ENCODE peak calls at places on chromosomes 1 and 21, in nine cellular contexts. H, P, U, Z, K, D, S, N and V are unnamed samples.

GRCh38 chr1:6246497-6247295 is 2.7 kb downstream of the HES3 start:
- DNase-seq in N (peak), D (peak), S (peak), P (peak), K (peak), H (peak), Z (peak), U (peak), V (peak)

GRCh38 chr1:192443616-192444015 is 126.8 kb downstream of the RGS21 start:
- DNase-seq in S (no peak), K (peak), U (no peak), D (no peak), Z (no peak), N (no peak), H (no peak), P (peak), V (no peak)

GRCh38 chr1:237799762-237800474 is 90.8 kb downstream of the ZP4 start:
- DNase-seq in H (peak), P (peak), K (no peak), U (peak), S (no peak), D (peak), N (peak), Z (peak), V (peak)

GRCh38 chr1:208781391-208782035 is 537.3 kb upstream of the PLXNA2 start:
- DNase-seq in K (no peak), Z (no peak), H (no peak), U (peak), S (no peak), N (no peak), D (no peak), P (no peak), V (no peak)

GRCh38 chr1:27001570-27002360 is 8.3 kb downstream of the TRNP1 start:
- DNase-seq in P (no peak), N (no peak), Z (peak), K (no peak), S (no peak), D (no peak), U (no peak), H (no peak), V (no peak)

GRCh38 chr1:192707978-192708547 is 72.1 kb downstream of the RGS13 start:
- DNase-seq in S (no peak), P (no peak), D (no peak), H (no peak), U (no peak), K (no peak), Z (no peak), N (no peak), V (no peak)

GRCh38 chr1:111214884-111215283 is 12.6 kb upstream of the CHI3L2 start:
- DNase-seq in K (no peak), S (no peak), D (no peak), H (no peak), U (peak), N (peak), Z (no peak), P (no peak), V (no peak)

GRCh38 chr21:42317341-42317741 is 2.1 kb upstream of the TFF3 start:
- DNase-seq in P (no peak), S (no peak), U (peak), D (no peak), H (no peak), K (no peak), N (no peak), Z (no peak), V (no peak)

GRCh38 chr1:193260056-193260750 is 73.8 kb upstream of the B3GALT2 start:
- DNase-seq in Z (no peak), D (no peak), K (no peak), U (no peak), H (no peak), S (no peak), N (no peak), P (peak), V (no peak)

GRCh38 chr1:234986750-234987414 is 141.8 kb downstream of the TOMM20 start:
- DNase-seq in K (peak), U (no peak), P (no peak), H (no peak), D (no peak), N (no peak), Z (no peak), S (no peak), V (no peak)

GRCh38 chr21:45465105-45465504 is 60.1 kb downstream of the COL18A1 start:
- DNase-seq in S (no peak), N (no peak), D (no peak), U (peak), Z (no peak), K (no peak), P (no peak), H (no peak), V (no peak)

GRCh38 chr1:64282353-64282752 is 78.9 kb downstream of the UBE2U start:
- DNase-seq in S (no peak), P (no peak), N (no peak), D (no peak), H (no peak), U (no peak), K (no peak), Z (peak), V (no peak)

GRCh38 chr1:175968486-175969182 is 225.2 kb upstream of the TNR start:
- DNase-seq in S (no peak), P (peak), H (no peak), D (no peak), K (no peak), Z (peak), U (no peak), N (no peak), V (no peak)

GRCh38 chr1:54874079-54874830 is 12.7 kb downstream of the DHCR24 start:
- DNase-seq in N (no peak), U (no peak), D (no peak), H (no peak), K (peak), P (peak), Z (no peak), S (no peak), V (no peak)

GRCh38 chr1:5444365-5444890 is 547.8 kb downstream of the NPHP4 start:
- DNase-seq in N (no peak), S (no peak), U (no peak), Z (no peak), P (no peak), K (no peak), H (no peak), D (no peak), V (no peak)

GRCh38 chr1:32052887-32053286 is 19.9 kb upstream of the TMEM39B start:
- DNase-seq in D (no peak), P (peak), H (no peak), Z (no peak), K (no peak), N (no peak), U (no peak), S (no peak), V (no peak)

GRCh38 chr21:45704311-45705108 is 61.0 kb downstream of the PCBP3 start:
- DNase-seq in S (no peak), P (no peak), Z (no peak), N (no peak), D (no peak), U (no peak), K (no peak), H (no peak), V (no peak)

GRCh38 chr1:80973101-80973500 is 827.6 kb upstream of the ADGRL2 start:
- DNase-seq in P (no peak), S (no peak), D (no peak), N (no peak), H (no peak), K (no peak), U (no peak), Z (no peak), V (no peak)

GRCh38 chr21:39774252-39774651 is 29.3 kb downstream of the IGSF5 start:
- DNase-seq in D (no peak), N (no peak), U (no peak), H (no peak), S (no peak), Z (no peak), P (no peak), K (no peak), V (no peak)

GRCh38 chr1:78104322-78104721 is 58.6 kb downstream of the GIPC2 start:
- DNase-seq in U (no peak), D (no peak), P (peak), H (no peak), N (no peak), K (peak), Z (no peak), S (no peak), V (no peak)

GRCh38 chr1:110785055-110785454 is 87.9 kb upstream of the CD53 start:
- DNase-seq in U (no peak), H (no peak), S (no peak), D (no peak), P (no peak), K (no peak), N (no peak), Z (no peak), V (no peak)

GRCh38 chr1:59146651-59147358 is 150.1 kb upstream of the FGGY start:
- DNase-seq in K (peak), U (peak), N (peak), S (no peak), D (peak), Z (peak), P (peak), H (peak), V (no peak)

GRCh38 chr1:98305362-98305761 is 356.2 kb upstream of the SNX7 start:
- DNase-seq in P (peak), N (no peak), U (no peak), Z (no peak), K (no peak), S (no peak), H (no peak), D (no peak), V (no peak)

GRCh38 chr1:55035904-55036303 is 3.4 kb upstream of the PCSK9 start:
- DNase-seq in D (no peak), K (no peak), H (no peak), N (no peak), S (peak), P (no peak), U (no peak), Z (no peak), V (no peak)

GRCh38 chr1:206550446-206550845 is 43.1 kb downstream of the RASSF5 start:
- DNase-seq in N (no peak), U (no peak), S (no peak), H (no peak), P (no peak), D (no peak), Z (no peak), K (no peak), V (no peak)

GRCh38 chr1:74673351-74674111 is at the start of gene ERICH3:
- DNase-seq in D (no peak), H (peak), S (no peak), K (no peak), Z (peak), U (no peak), P (no peak), N (peak), V (no peak)

GRCh38 chr1:47761974-47762373 is 235.2 kb downstream of the TRABD2B start:
- DNase-seq in U (no peak), Z (no peak), H (no peak), K (no peak), P (no peak), S (no peak), D (no peak), N (no peak), V (no peak)

GRCh38 chr1:47758341-47759237 is 238.6 kb downstream of the TRABD2B start:
- DNase-seq in P (no peak), Z (peak), D (no peak), U (no peak), S (no peak), K (peak), H (no peak), N (no peak), V (no peak)

GRCh38 chr1:47761201-47761930 is 235.8 kb downstream of the TRABD2B start:
- DNase-seq in H (no peak), K (no peak), N (no peak), P (no peak), S (no peak), D (no peak), Z (no peak), U (no peak), V (no peak)

GRCh38 chr1:47760248-47760629 is 236.9 kb downstream of the TRABD2B start:
- DNase-seq in H (no peak), N (no peak), Z (no peak), U (no peak), K (no peak), P (no peak), D (no peak), S (no peak), V (no peak)

GRCh38 chr1:47759581-47760247 is 237.5 kb downstream of the TRABD2B start:
- DNase-seq in K (no peak), N (no peak), U (no peak), P (no peak), H (no peak), S (no peak), D (no peak), Z (no peak), V (no peak)
- TF ChIP-seq CTCF in K (no peak), N (no peak), U (no peak), P (no peak), H (no peak), S (no peak), D (no peak), Z (no peak), V (no peak)

GRCh38 chr1:21593231-21593630 is 75.9 kb downstream of the RAP1GAP start:
- DNase-seq in P (no peak), N (no peak), Z (no peak), U (no peak), S (no peak), K (no peak), H (no peak), D (no peak), V (no peak)

GRCh38 chr1:21594495-21594894 is 74.7 kb downstream of the RAP1GAP start:
- DNase-seq in D (no peak), N (no peak), U (no peak), K (no peak), Z (no peak), H (no peak), S (no peak), P (no peak), V (no peak)

GRCh38 chr1:21596628-21597027 is 72.5 kb downstream of the RAP1GAP start:
- DNase-seq in S (no peak), H (no peak), K (no peak), U (no peak), P (no peak), Z (no peak), D (no peak), N (no peak), V (no peak)

GRCh38 chr1:21596179-21596578 is 73.0 kb downstream of the RAP1GAP start:
- DNase-seq in N (no peak), K (no peak), P (no peak), Z (no peak), H (no peak), S (no peak), U (no peak), D (no peak), V (no peak)

DNA sequence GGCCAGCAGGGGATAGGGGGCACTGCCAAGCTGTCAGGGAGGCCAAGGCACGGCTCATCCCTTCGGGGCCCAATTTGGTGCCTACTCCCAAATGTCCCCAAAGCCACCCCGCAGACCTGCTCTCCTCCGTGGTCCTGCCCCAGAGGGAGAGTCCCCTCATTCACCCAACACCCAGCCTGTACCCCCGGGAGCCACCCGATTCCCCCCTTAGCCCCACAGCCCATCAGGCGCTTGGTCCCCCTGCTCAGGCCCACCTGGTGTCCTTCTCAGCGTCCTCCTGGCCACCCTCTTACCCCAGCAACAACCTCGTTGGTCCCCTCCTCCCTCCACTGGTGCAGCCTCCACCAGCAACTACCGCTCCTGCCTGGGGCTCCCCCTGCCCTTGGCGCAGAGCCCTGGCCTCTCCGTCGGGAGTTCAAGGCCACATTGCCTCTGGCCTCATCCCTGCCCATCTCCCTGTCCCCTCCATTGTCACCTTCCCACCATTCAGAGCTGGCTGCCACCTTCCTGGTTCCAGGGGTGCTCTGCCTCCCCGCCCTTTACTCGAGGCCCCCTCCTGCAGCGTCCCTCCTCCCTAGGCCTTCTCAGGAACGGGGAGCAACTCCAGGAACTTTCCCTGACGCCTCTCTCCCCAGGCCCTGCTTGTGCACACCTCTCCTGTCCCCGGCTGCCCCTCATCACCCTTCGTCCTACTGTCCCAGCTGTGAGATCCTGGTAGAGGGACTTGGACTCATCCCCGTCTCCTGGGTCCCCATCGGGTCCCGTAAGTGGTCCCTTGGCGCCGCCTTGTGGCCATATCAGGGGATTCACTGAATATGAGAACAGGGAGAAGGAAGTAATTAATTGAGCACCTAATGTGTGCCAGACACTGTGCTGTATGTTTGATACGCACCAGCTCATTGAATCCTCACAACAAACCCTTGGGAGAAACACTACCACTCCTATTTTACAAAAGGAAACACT is 73.9 kb downstream of the RAP1GAP start:
- DNase-seq in S (peak), D (no peak), U (peak), H (peak), P (peak), K (peak), N (peak), Z (peak), V (no peak)
- TF ChIP-seq CTCF in S (peak), D (peak), U (peak), H (peak), P (peak), K (peak), N (peak), Z (peak), V (peak)

GRCh38 chr1:101137144-101138126 is 99.4 kb upstream of the S1PR1 start:
- DNase-seq in U (no peak), K (peak), S (no peak), Z (no peak), N (no peak), P (peak), D (no peak), H (no peak), V (no peak)
- TF ChIP-seq CTCF in U (no peak), K (no peak), S (no peak), Z (no peak), N (no peak), P (no peak), D (no peak), H (no peak), V (no peak)

DNA sequence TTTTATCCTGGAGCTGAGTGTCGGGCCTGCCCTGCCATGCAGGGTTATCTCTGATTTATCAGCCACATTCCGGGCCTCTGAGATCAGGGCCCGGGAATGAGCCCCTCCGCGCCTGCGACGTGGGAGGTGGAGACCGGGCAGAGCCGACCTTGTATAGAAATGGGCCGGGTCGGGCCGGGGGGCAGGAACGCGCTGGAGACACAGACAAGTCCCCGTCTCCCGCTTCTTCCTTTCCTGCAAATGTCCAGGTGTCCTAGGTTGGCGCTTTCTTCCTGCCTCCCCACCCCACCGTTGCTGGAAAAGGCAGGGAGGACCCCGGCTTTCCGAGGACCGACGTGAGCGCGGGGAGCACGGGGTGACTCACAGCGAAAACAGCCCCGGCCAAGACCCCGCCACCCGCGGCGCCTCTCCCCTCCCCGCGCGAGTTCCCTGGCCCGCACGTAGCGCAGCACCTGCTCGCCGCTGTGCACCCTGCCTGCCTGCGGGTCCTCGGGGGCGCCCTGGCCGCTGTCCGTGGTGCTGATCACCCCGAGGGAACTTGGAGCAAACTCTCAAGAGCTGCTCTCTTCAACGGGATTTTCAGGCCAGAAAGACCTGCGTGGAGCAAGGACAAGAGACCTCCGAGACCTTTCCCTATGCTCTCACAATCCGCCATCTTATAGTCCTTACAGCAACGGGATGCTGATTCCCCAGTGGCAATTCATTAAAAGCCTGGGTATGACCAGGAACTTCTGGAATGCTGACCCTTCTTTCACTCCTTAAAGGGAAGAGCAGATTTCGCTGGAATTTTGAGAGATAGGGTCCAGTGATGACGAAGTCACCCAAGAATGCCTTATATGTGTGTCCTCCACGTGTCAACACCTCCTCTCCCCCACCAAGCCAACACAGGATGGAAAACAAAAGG is 475 bp upstream of the NPPB start:
- DNase-seq in U (peak), P (peak), Z (peak), K (peak), D (peak), N (peak), H (peak), S (no peak), V (no peak)
- TF ChIP-seq CTCF in U (peak), P (peak), Z (no peak), K (peak), D (peak), N (peak), H (no peak), S (peak), V (no peak)

GRCh38 chr1:40567819-40568218 is 36.4 kb downstream of the ZNF684 start:
- DNase-seq in N (no peak), S (no peak), K (no peak), Z (no peak), P (no peak), U (no peak), H (no peak), D (no peak), V (no peak)
- TF ChIP-seq CTCF in N (no peak), S (no peak), K (no peak), Z (no peak), P (no peak), U (no peak), H (no peak), D (no peak), V (no peak)

DNA sequence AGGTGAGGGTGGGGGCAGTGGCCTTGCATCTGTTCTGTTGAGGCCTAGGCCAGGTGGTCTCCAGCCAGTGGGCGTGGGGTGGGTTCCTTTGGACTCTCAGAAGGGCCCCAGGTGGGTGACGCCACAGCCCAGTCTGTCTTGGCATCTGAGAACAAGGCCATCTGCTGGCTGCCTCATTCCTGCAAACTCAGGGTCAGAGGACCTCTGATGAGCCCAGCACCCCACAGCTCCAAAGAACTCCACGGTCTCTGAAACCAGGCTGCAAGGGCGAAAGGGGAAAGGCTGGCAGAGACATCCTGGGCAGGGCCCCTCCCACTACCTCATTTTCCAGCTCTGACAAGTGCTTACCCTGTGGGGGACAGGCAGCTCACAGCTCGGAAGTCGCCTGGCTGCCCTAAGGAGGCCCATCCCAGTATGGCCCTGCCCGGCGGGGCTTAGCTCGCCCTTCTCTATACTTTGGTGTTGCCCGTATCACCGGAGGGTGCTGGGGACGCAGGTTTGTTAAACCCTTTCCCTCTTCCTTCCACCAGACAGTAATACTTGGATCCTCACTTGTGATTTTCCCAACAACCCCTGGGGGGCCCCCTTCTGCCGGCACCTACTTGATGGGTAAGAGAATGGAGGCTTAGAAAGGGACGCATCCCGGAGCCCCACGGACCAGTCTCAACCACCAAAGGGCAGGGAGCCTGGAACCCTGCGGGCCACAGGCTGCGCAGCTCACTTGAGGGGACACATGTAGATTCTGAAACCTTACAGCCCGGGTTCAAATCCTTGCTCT is 10.9 kb upstream of the EDN2 start:
- DNase-seq in K (peak), Z (peak), D (no peak), U (no peak), H (no peak), P (peak), N (peak), S (no peak), V (no peak)
- TF ChIP-seq CTCF in K (peak), Z (peak), D (peak), U (peak), H (no peak), P (peak), N (peak), S (peak), V (peak)